ENCODE peak calls at places on chromosomes 12 and 14, in nine cellular contexts. U is heart left ventricle; S is colonic mucosa; F is CD8-positive, alpha-beta memory T cell; B is right lobe of liver; J is fibroblast of lung; G is A549; E is CD4-positive, CD25-positive, alpha-beta regulatory T cell; O is tibial artery. T is an unnamed sample.

GRCh38 chr12:125187148-125187733 is 122.0 kb downstream of the AACS start:
- DNase-seq in U (no peak), O (no peak), J (no peak), S (no peak), B (no peak), F (no peak), G (no peak), E (no peak), T (no peak)

GRCh38 chr12:98955284-98955683 is 310.2 kb downstream of the APAF1 start:
- DNase-seq in G (peak), S (no peak), E (no peak), U (no peak), B (no peak), F (no peak), J (no peak), O (no peak), T (no peak)

GRCh38 chr14:50103558-50103957 is 12.8 kb downstream of the VCPKMT start:
- DNase-seq in J (peak), B (no peak), U (no peak), S (no peak), E (no peak), O (no peak), F (no peak), G (no peak), T (no peak)

GRCh38 chr14:51921026-51921425 is 60.6 kb downstream of the GNG2 start:
- DNase-seq in U (no peak), B (no peak), F (no peak), O (no peak), G (no peak), S (no peak), J (no peak), E (no peak), T (no peak)

GRCh38 chr14:75301666-75302325 is 23.2 kb downstream of the FOS start:
- DNase-seq in B (no peak), U (peak), E (no peak), O (peak), G (peak), F (no peak), J (peak), S (peak), T (peak)

GRCh38 chr12:5587701-5588100 is 155.8 kb downstream of the NTF3 start:
- DNase-seq in U (no peak), G (no peak), B (no peak), J (no peak), E (no peak), F (no peak), S (no peak), O (no peak), T (no peak)

GRCh38 chr12:79886917-79887519 is 47.9 kb downstream of the PPP1R12A start:
- DNase-seq in J (peak), B (no peak), O (no peak), S (no peak), U (no peak), G (peak), E (peak), F (no peak), T (no peak)

GRCh38 chr12:114682101-114682919 is 1.7 kb downstream of the TBX3 start:
- DNase-seq in O (no peak), S (no peak), B (peak), U (no peak), J (no peak), F (no peak), E (no peak), G (no peak), T (no peak)

GRCh38 chr14:55884819-55885218 is 233.4 kb upstream of the PELI2 start:
- DNase-seq in B (no peak), O (no peak), F (no peak), E (no peak), J (no peak), U (no peak), S (no peak), G (no peak), T (no peak)

GRCh38 chr14:99512571-99513182 is 31.5 kb downstream of the CCNK start:
- DNase-seq in O (peak), G (no peak), B (no peak), F (no peak), U (no peak), J (no peak), E (no peak), S (peak), T (no peak)

GRCh38 chr12:23949212-23950010 is at the start of gene SOX5:
- DNase-seq in E (no peak), O (peak), U (peak), B (no peak), F (no peak), G (peak), S (no peak), J (peak), T (peak)

GRCh38 chr12:84397279-84397678 is 515.3 kb downstream of the SLC6A15 start:
- DNase-seq in G (no peak), B (no peak), S (no peak), U (no peak), O (no peak), J (peak), E (no peak), F (no peak), T (no peak)

GRCh38 chr12:107242189-107242588 is 148.8 kb upstream of the CRY1 start:
- DNase-seq in F (no peak), O (no peak), S (no peak), B (no peak), U (no peak), E (no peak), G (no peak), J (no peak), T (no peak)

GRCh38 chr12:42691991-42692557 is 102.5 kb upstream of the PRICKLE1 start:
- DNase-seq in F (no peak), U (no peak), B (no peak), E (no peak), G (peak), J (no peak), O (no peak), S (no peak), T (no peak)
- H3K27ac ChIP-seq in F (no peak), U (peak), B (no peak), E (no peak), G (peak), J (no peak), O (no peak), S (no peak), T (no peak)

DNA sequence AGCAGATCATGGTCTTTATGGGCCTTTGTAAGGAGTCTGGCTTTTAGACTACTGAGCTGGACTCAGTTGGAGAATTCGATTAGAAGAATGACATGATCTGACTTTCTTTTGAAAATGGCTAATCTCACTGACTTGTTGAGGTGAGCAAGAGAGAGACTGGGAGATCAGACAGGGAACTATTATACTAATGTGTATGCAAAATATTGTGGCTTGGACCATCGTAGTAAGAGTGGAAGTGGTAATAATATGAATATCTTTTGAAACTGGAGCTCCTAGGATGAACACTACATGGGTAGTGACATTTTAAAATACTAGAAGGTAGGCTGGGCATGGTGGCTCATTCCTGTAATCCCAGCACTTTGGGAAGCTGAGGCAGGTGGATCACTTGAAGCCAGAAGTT is 56.2 kb upstream of the CCT2 start:
- DNase-seq in E (no peak), U (no peak), J (no peak), S (no peak), F (no peak), G (no peak), O (no peak), B (no peak), T (no peak)
- H3K27ac ChIP-seq in E (no peak), U (no peak), J (no peak), S (no peak), F (no peak), G (no peak), O (peak), B (no peak), T (no peak)

DNA sequence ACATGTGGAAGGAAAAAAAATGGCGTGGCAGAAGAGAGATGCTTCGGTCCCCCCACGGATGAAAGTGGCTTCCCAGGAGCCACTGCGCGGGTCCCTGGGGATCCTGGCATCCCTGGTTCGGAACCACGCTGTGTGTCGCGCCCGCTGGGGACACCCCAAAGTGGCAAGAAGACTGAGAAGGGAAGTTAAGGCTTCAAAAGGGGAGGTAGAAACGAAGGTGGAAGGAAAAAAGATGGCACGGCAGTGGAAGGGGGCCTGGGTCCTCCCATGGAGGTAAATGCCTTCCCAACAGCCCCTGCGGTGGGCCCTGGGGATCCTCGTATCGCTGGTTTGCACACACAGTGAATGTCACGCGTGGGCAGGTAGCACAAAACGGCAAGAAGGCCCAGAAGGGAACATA is 281.7 kb downstream of the ALG10 start:
- DNase-seq in F (no peak), J (no peak), G (no peak), S (no peak), E (no peak), U (no peak), O (no peak), B (no peak), T (peak)
- H3K27ac ChIP-seq in F (no peak), J (no peak), G (no peak), S (no peak), E (no peak), U (no peak), O (no peak), B (no peak), T (no peak)

DNA sequence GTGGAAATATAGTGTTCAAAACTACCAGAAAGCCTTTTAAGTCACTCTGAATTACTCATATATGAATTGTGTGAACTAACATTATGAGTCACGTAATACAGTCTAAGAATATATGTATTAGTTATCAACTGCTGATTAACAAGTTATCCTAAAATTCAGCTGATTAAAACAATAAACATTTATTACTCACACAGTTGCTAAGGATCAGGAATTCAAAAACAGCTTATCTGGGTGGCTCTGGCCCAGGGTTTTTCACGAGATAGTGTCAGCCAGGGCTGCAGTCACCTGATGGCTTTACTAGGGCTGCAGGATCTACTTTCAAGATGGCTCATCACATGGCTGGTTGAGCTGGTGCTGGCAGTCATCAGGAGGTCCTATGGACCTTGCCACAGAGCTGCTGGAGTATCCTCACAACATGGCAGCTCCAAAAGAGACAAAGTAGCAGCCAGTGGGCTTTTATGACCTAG is 36.5 kb downstream of the CORO1C start:
- DNase-seq in O (no peak), E (no peak), J (no peak), U (no peak), F (no peak), B (no peak), G (no peak), S (no peak), T (no peak)
- H3K27ac ChIP-seq in O (peak), E (no peak), J (peak), U (no peak), F (no peak), B (no peak), G (peak), S (no peak), T (peak)

GRCh38 chr12:67911293-67911637 is 78.0 kb upstream of the IFNG-AS1 start:
- DNase-seq in E (no peak), B (no peak), S (no peak), O (no peak), U (peak), G (no peak), J (peak), F (no peak), T (peak)
- H3K27ac ChIP-seq in E (no peak), B (no peak), S (no peak), O (peak), U (peak), G (peak), J (peak), F (no peak), T (peak)

DNA sequence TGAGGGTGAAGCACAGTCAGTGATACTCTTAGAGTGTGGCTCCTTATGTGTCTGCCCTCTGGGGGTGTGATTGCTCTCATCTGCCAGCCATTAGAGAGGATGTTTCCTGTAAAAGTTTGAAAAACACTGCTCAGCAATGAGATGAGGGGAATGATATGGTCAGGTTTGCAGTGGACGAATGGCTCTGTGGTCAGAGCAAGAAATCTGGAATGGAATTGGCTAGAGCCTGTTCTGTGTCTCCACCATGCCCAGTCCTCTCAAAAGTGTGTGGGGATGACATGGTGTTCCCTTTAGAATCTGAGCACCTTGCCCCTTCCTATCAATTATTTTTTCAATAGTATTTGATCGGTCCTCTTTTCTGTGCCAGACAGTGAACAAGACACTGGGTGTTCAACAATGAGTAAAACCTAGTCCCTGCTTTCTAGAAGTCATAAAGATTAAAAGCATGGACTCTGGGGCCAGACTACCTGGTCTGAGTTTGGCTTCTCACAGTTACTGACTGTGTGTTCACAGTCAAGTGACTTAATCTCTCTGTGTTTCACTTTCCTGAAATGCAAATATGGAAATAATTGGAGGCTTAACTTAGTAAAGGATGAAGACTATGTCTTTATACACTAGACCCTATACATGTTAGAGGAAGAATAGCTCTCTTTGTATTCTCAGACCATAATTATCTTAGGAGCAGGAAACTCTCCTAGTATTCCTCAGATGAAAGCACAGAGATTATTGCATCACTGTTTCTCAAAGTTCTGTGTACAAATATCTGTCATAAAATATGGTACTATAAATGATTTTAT is 1.6 kb downstream of the ACSS3 start:
- DNase-seq in E (no peak), G (no peak), O (no peak), B (no peak), S (no peak), U (no peak), J (no peak), F (no peak), T (no peak)
- H3K27ac ChIP-seq in E (no peak), G (no peak), O (peak), B (peak), S (peak), U (peak), J (no peak), F (no peak), T (peak)